ENCODE peak calls at places on chromosome 20, in six cellular contexts. Q, D, T, L, F and R are unnamed samples.

GRCh38 chr20:41669708-41670263 is 51.6 kb upstream of the CHD6 start:
- DNase-seq in F (no peak), D (no peak), L (no peak), T (no peak), Q (peak), R (no peak)

GRCh38 chr20:39452583-39453193 is 490.5 kb downstream of the DHX35 start:
- DNase-seq in D (no peak), F (no peak), Q (no peak), L (no peak), T (no peak), R (no peak)

GRCh38 chr20:58553841-58554240 is 38.6 kb upstream of the APCDD1L start:
- DNase-seq in Q (no peak), D (no peak), T (peak), L (no peak), F (no peak), R (no peak)

GRCh38 chr20:4951299-4951698 is 50.0 kb downstream of the SLC23A2 start:
- DNase-seq in T (peak), D (no peak), F (peak), L (no peak), Q (peak), R (no peak)

GRCh38 chr20:9294081-9294480 is 220.3 kb upstream of the LAMP5 start:
- DNase-seq in T (no peak), D (no peak), F (peak), Q (peak), L (no peak), R (no peak)

GRCh38 chr20:42118409-42119125 is 500.4 kb upstream of the CHD6 start:
- DNase-seq in L (no peak), T (no peak), Q (no peak), D (no peak), F (no peak), R (peak)

GRCh38 chr20:1108437-1108920 is 9.9 kb upstream of the PSMF1 start:
- DNase-seq in D (peak), T (peak), L (no peak), Q (peak), F (peak), R (no peak)

GRCh38 chr20:50207026-50207425 is 16.4 kb downstream of the CEBPB start:
- DNase-seq in F (no peak), T (no peak), D (no peak), Q (no peak), L (no peak), R (no peak)

GRCh38 chr20:4809707-4810106 is 88.0 kb downstream of the PRND start:
- DNase-seq in L (no peak), Q (no peak), F (no peak), T (no peak), D (peak), R (no peak)

GRCh38 chr20:10861619-10862018 is 187.8 kb upstream of the JAG1 start:
- DNase-seq in T (no peak), L (no peak), D (no peak), F (peak), Q (peak), R (no peak)

GRCh38 chr20:36872857-36873256 is 3.1 kb upstream of the TLDC2 start:
- DNase-seq in T (no peak), F (no peak), D (no peak), Q (no peak), L (no peak), R (no peak)

GRCh38 chr20:44552950-44553908 is 29.1 kb upstream of the PKIG start:
- DNase-seq in Q (peak), L (no peak), F (peak), T (no peak), D (no peak), R (no peak)

GRCh38 chr20:8587246-8587645 is 455.2 kb downstream of the PLCB1 start:
- DNase-seq in T (no peak), F (no peak), Q (no peak), D (no peak), L (no peak), R (no peak)

GRCh38 chr20:57650266-57650665 is 30.0 kb upstream of the ZBP1 start:
- DNase-seq in D (peak), Q (no peak), L (no peak), F (no peak), T (peak), R (no peak)

GRCh38 chr20:44601801-44602204 is 19.4 kb downstream of the PKIG start:
- DNase-seq in D (no peak), F (peak), L (no peak), T (peak), Q (no peak), R (peak)

GRCh38 chr20:36854343-36855240 is 21.3 kb upstream of the TLDC2 start:
- DNase-seq in Q (no peak), F (peak), T (no peak), L (no peak), D (no peak), R (no peak)

GRCh38 chr20:46713957-46714834 is 4.7 kb downstream of the SLC2A10 start:
- DNase-seq in Q (no peak), F (no peak), D (no peak), T (no peak), L (no peak), R (no peak)

GRCh38 chr20:5096463-5096862 is 23.3 kb downstream of the PCNA start:
- DNase-seq in T (no peak), D (no peak), Q (no peak), L (no peak), F (no peak), R (no peak)

GRCh38 chr20:51562334-51563140 is 20.0 kb upstream of the NFATC2 start:
- DNase-seq in D (peak), T (peak), F (peak), L (no peak), Q (peak), R (peak)

GRCh38 chr20:35237486-35237885 is 11.0 kb downstream of the MMP24 start:
- DNase-seq in Q (no peak), L (no peak), T (no peak), D (no peak), F (peak), R (no peak)

GRCh38 chr20:56343861-56344381 is 14.9 kb upstream of the FAM210B start:
- DNase-seq in T (peak), L (no peak), D (no peak), Q (peak), F (peak), R (no peak)

GRCh38 chr20:25859649-25860530 is 163.2 kb upstream of the ZNF337 start:
- DNase-seq in T (peak), L (peak), F (peak), D (peak), Q (peak), R (peak)

GRCh38 chr20:1322511-1323245 is 6.3 kb downstream of the SDCBP2 start:
- DNase-seq in T (peak), F (peak), D (no peak), Q (peak), L (no peak), R (peak)

GRCh38 chr20:62924567-62925419 is 1.5 kb downstream of the DIDO1 start:
- DNase-seq in L (no peak), F (peak), T (peak), D (no peak), Q (peak), R (no peak)